ENCODE peak calls at places on chromosomes 16 and 17, in six cellular contexts. U is K562, B is GM12891, G is GM12878, F is H1, R is HepG2. M is an unnamed sample.

GRCh38 chr17:74840989-74841666 is 18.6 kb downstream of the GRIN2C start:
- DNase-seq in F (no peak), B (no peak), R (peak; percentile 28), U (peak; percentile 67), G (no peak), M (no peak)

GRCh38 chr17:946510-947236 is 32.9 kb downstream of the NXN start:
- DNase-seq in F (no peak), B (no peak), G (no peak), R (no peak), U (no peak), M (no peak)

GRCh38 chr16:75627856-75628255 is 4.8 kb upstream of the ADAT1 start:
- DNase-seq in U (no peak), B (no peak), G (no peak), F (no peak), R (no peak), M (no peak)

GRCh38 chr16:22373662-22374310 is 633 bp downstream of the CDR2 start:
- DNase-seq in F (no peak), R (no peak), B (no peak), G (no peak), U (no peak), M (peak; percentile 29)

GRCh38 chr17:47714773-47715396 is 18.2 kb upstream of the TBX21 start:
- DNase-seq in G (peak; percentile 67), F (no peak), R (no peak), B (no peak), U (no peak), M (no peak)

GRCh38 chr16:15996432-15997109 is 47.2 kb downstream of the ABCC1 start:
- DNase-seq in G (no peak), R (peak; percentile 99), U (peak; percentile 48), F (no peak), B (no peak), M (no peak)

GRCh38 chr17:57481901-57482300 is 225.6 kb downstream of the MSI2 start:
- DNase-seq in G (no peak), R (no peak), F (no peak), B (no peak), U (peak; percentile 49), M (no peak)

GRCh38 chr17:1374426-1375177 is 25.4 kb downstream of the YWHAE start:
- DNase-seq in F (no peak), B (no peak), U (no peak), R (no peak), G (no peak), M (no peak)

GRCh38 chr17:62178579-62178978 is 113.5 kb upstream of the MED13 start:
- DNase-seq in G (no peak), F (no peak), R (no peak), B (no peak), U (no peak), M (no peak)

GRCh38 chr17:57115377-57115776 is 30.3 kb downstream of the AKAP1 start:
- DNase-seq in G (no peak), F (no peak), B (no peak), U (no peak), R (no peak), M (no peak)

GRCh38 chr17:44184212-44184810 is 2.5 kb upstream of the TMUB2 start:
- DNase-seq in R (no peak), F (no peak), U (no peak), G (no peak), B (no peak), M (no peak)

GRCh38 chr17:76204277-76204676 is 36.0 kb downstream of the RNF157 start:
- DNase-seq in B (no peak), G (no peak), U (no peak), R (peak; percentile 43), F (no peak), M (no peak)

GRCh38 chr17:10683853-10684252 is 13.5 kb downstream of the SCO1 start:
- DNase-seq in R (peak; percentile 16), F (no peak), U (peak; percentile 26), B (no peak), G (no peak), M (no peak)

GRCh38 chr16:4664538-4665418 is 28.6 kb upstream of the NUDT16L1 start:
- DNase-seq in G (no peak), F (no peak), B (peak; percentile 65), U (no peak), R (peak; percentile 75), M (peak; percentile 55)

GRCh38 chr17:49518346-49519078 is 23.4 kb downstream of the NGFR start:
- DNase-seq in U (no peak), B (no peak), R (no peak), F (no peak), G (no peak), M (no peak)

GRCh38 chr17:57551321-57552079 is 193.6 kb downstream of the CCDC182 start:
- DNase-seq in U (no peak), G (peak; percentile 69), B (peak; percentile 49), F (no peak), R (no peak), M (peak; percentile 39)

GRCh38 chr17:59893617-59894100 is 738 bp downstream of the RPS6KB1 start:
- DNase-seq in F (no peak), R (peak; percentile 39), U (no peak), G (no peak), B (no peak), M (no peak)

GRCh38 chr16:89455178-89455577 is 35.2 kb downstream of the ANKRD11 start:
- DNase-seq in U (no peak), B (no peak), G (peak; percentile 31), F (no peak), R (no peak), M (no peak)

GRCh38 chr17:29004081-29004692 is 1.6 kb downstream of the SEZ6 start:
- DNase-seq in G (no peak), U (no peak), R (no peak), B (no peak), F (no peak), M (no peak)

GRCh38 chr17:83083368-83084201 is 4.2 kb downstream of the METRNL start:
- DNase-seq in F (peak; percentile 56), R (no peak), U (no peak), G (no peak), B (no peak), M (no peak)

GRCh38 chr16:65201446-65202010 is 79.7 kb upstream of the CDH11 start:
- DNase-seq in U (no peak), R (no peak), B (no peak), F (no peak), G (no peak), M (no peak)

GRCh38 chr17:40598928-40599627 is 33.8 kb upstream of the CCR7 start:
- DNase-seq in F (no peak), R (no peak), G (peak; percentile 97), U (no peak), B (no peak), M (peak; percentile 48)

GRCh38 chr17:71427801-71428200 is 693.0 kb upstream of the SOX9 start:
- DNase-seq in U (no peak), G (no peak), B (no peak), R (no peak), F (no peak), M (no peak)

GRCh38 chr17:79695293-79696158 is 35.2 kb upstream of the ENPP7 start:
- DNase-seq in G (no peak), U (no peak), B (no peak), F (no peak), R (no peak), M (no peak)

GRCh38 chr17:72135546-72136325 is 14.9 kb downstream of the SOX9 start:
- DNase-seq in G (no peak), R (no peak), U (no peak), B (no peak), F (no peak), M (no peak)

GRCh38 chr17:20223808-20224328 is 214.7 kb downstream of the SPECC1 start:
- DNase-seq in F (no peak), G (no peak), U (no peak), B (no peak), R (no peak), M (no peak)
- TF ChIP-seq POLR2A in F (no peak), G (no peak), U (no peak), B (no peak), R (no peak), M (no peak)

GRCh38 chr16:20285993-20286499 is 41.3 kb downstream of the GP2 start:
- DNase-seq in F (no peak), U (no peak), B (no peak), G (no peak), R (no peak), M (no peak)
- TF ChIP-seq TAF1 in F (no peak), U (no peak), B (no peak), G (no peak), R (no peak), M (no peak)

GRCh38 chr17:81846743-81847689 is 12.2 kb upstream of the PPP1R27 start:
- DNase-seq in U (no peak), G (no peak), R (no peak), F (no peak), B (no peak), M (no peak)
- TF ChIP-seq POLR2AphosphoS5 in U (peak; percentile 7), G (no peak), R (peak; percentile 28), F (peak; percentile 30), B (peak; percentile 22), M (peak; percentile 43)

DNA sequence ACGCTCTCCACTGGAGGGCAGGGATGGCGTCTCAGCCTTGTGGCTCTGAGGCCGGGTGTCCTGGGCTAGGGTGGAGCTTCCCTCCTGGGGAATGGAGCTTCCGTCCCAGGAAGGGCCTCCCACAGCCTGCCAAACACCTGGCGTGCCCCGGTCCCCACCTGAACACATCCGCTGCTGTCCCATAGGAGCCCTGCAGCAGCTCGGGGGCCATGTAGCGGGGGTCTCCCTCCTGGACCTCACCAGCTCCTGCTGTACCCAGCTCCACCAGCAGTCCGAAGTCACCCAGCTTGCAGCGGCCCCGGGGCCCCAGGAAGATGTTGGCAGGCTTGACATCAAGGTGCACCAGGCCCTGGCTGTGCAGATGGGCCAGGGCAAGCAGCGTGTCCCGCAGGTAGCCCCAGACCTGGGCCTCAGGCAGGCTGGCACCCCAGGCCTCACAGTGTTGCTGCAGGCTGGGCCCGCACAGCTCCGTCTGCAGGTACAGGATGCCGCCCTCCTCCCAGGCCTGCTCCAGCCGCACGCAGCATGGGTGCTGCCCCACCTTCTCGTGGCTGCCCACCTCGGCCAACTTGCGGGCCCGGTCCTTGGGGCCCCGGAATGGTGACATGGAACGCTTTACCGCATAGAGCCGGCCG is 5.0 kb downstream of the PKMYT1 start:
- DNase-seq in U (no peak), F (no peak), R (no peak), G (no peak), B (no peak), M (no peak)
- TF ChIP-seq POLR2A in U (peak; percentile 2), F (no peak), R (no peak), G (peak; percentile 46), B (no peak), M (no peak)

DNA sequence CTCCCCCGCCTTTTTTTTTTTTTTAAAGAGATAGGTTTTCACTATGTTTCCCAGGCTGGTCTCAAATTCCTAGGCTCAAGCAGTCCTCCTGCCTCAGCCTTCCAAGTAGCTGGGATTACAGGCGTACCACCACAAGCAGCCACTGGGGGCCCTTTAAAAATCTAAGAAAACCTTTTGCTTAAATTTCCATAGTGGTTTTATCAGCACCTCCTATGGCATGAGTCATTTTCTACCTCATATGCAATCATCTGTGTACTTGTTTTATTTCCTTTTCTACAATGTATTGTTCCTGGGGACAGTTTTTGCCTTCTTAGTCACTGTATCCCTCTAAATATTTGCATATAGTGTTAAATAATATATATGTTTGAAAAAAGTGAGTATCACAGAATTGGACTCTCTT is 29.2 kb downstream of the GNA13 start:
- DNase-seq in U (peak; percentile 54), F (peak; percentile 17), B (no peak), R (peak; percentile 15), G (peak; percentile 45), M (peak; percentile 31)
- TF ChIP-seq TAF1 in U (no peak), F (no peak), B (no peak), R (no peak), G (no peak), M (no peak)